ENCODE peak calls at places on chromosomes 7 and 10, in seven cellular contexts. A is tibial artery, W is PC-9, F is cardiac muscle cell, O is AG09309, V is MCF 10A, Y is Calu3. U is an unnamed sample.

GRCh38 chr7:85010306-85010705 is 176.6 kb downstream of the SEMA3D start:
- DNase-seq in A (no peak), Y (no peak), V (no peak), F (no peak), W (no peak), O (no peak), U (no peak)

GRCh38 chr10:37710831-37711616 is 146.4 kb downstream of the ZNF248 start:
- DNase-seq in A (no peak), F (no peak), O (no peak), Y (no peak), V (no peak), W (no peak), U (no peak)

GRCh38 chr10:33917069-33917468 is 582.6 kb upstream of the NRP1 start:
- DNase-seq in A (no peak), V (no peak), O (no peak), W (no peak), Y (no peak), F (no peak), U (no peak)

GRCh38 chr10:11245510-11245909 is 227.8 kb downstream of the CELF2 start:
- DNase-seq in Y (no peak), V (peak), F (no peak), O (no peak), A (no peak), W (no peak), U (peak)

GRCh38 chr7:37683263-37684120 is at the start of gene GPR141:
- DNase-seq in W (no peak), A (no peak), Y (no peak), F (no peak), V (peak), O (no peak), U (no peak)

GRCh38 chr7:97022451-97023306 is 2.0 kb downstream of the DLX5 start:
- DNase-seq in F (no peak), O (no peak), W (no peak), A (no peak), Y (no peak), V (no peak), U (no peak)

GRCh38 chr10:72460271-72460670 is 105.6 kb upstream of the DNAJB12 start:
- DNase-seq in W (no peak), Y (no peak), F (no peak), V (no peak), A (no peak), O (no peak), U (no peak)

GRCh38 chr10:78621183-78621789 is 447.5 kb upstream of the ZMIZ1 start:
- DNase-seq in V (no peak), A (no peak), W (no peak), F (peak), Y (peak), O (no peak), U (no peak)

GRCh38 chr7:85595639-85596268 is 408.9 kb upstream of the SEMA3D start:
- DNase-seq in F (peak), W (no peak), Y (no peak), A (no peak), V (no peak), O (peak), U (no peak)

GRCh38 chr10:14050598-14050997 is 280.1 kb downstream of the FRMD4A start:
- DNase-seq in O (no peak), F (no peak), A (no peak), W (no peak), Y (peak), V (no peak), U (no peak)

GRCh38 chr10:60444494-60445064 is 54.9 kb upstream of the ANK3 start:
- DNase-seq in Y (no peak), O (no peak), F (peak), W (no peak), V (peak), A (no peak), U (no peak)

GRCh38 chr10:47379445-47379785 is 4.7 kb downstream of the ZNF488 start:
- DNase-seq in A (no peak), V (no peak), O (no peak), W (no peak), Y (no peak), F (no peak), U (no peak)

GRCh38 chr7:126569402-126569801 is 683.3 kb downstream of the GRM8 start:
- DNase-seq in Y (no peak), V (no peak), O (no peak), F (no peak), A (no peak), W (no peak), U (no peak)

GRCh38 chr10:80265740-80266512 is 23.5 kb downstream of the MAT1A start:
- DNase-seq in V (no peak), F (no peak), W (no peak), Y (no peak), A (no peak), O (no peak), U (no peak)

GRCh38 chr10:97798958-97799565 is 27.3 kb upstream of the SFRP5 start:
- DNase-seq in O (no peak), V (no peak), A (no peak), Y (no peak), W (no peak), F (no peak), U (no peak)

GRCh38 chr7:23811540-23811939 is 101.5 kb downstream of the STK31 start:
- DNase-seq in F (no peak), O (no peak), Y (no peak), A (no peak), W (no peak), V (no peak), U (no peak)

GRCh38 chr7:148060724-148061123 is 529.8 kb upstream of the C7orf33 start:
- DNase-seq in A (no peak), F (no peak), W (no peak), Y (no peak), O (no peak), V (no peak), U (no peak)

GRCh38 chr7:86643478-86644281 is at the start of gene GRM3:
- DNase-seq in Y (no peak), A (no peak), W (peak), O (no peak), F (peak), V (no peak), U (no peak)

GRCh38 chr7:82234457-82235049 is 209.0 kb downstream of the CACNA2D1 start:
- DNase-seq in V (peak), O (peak), A (no peak), F (peak), W (no peak), Y (peak), U (no peak)

GRCh38 chr10:71242621-71243009 is 30.2 kb downstream of the UNC5B start:
- DNase-seq in Y (no peak), A (no peak), W (no peak), V (no peak), F (no peak), O (no peak), U (no peak)
- TF ChIP-seq CTCF in Y (peak), A (no peak), W (no peak), V (no peak), F (no peak), O (no peak), U (no peak)

GRCh38 chr7:155645652-155646051 is 1.2 kb downstream of the RBM33 start:
- DNase-seq in F (no peak), Y (no peak), O (no peak), V (no peak), W (no peak), A (no peak), U (no peak)
- TF ChIP-seq CTCF in F (no peak), Y (no peak), O (no peak), V (no peak), W (no peak), A (no peak), U (no peak)

GRCh38 chr7:47453093-47454056 is 128.5 kb downstream of the TNS3 start:
- DNase-seq in V (peak), O (peak), W (peak), A (peak), F (peak), Y (no peak), U (no peak)
- TF ChIP-seq CTCF in V (no peak), O (no peak), W (no peak), A (no peak), F (no peak), Y (no peak), U (no peak)

GRCh38 chr7:94655884-94656657 is at the start of gene SGCE:
- DNase-seq in Y (peak), F (peak), O (peak), A (peak), V (peak), W (peak), U (peak)
- TF ChIP-seq CTCF in Y (peak), F (peak), O (peak), A (peak), V (peak), W (peak), U (peak)

GRCh38 chr7:15515201-15515777 is 46.5 kb downstream of the AGMO start:
- DNase-seq in V (no peak), W (no peak), A (no peak), Y (no peak), F (peak), O (no peak), U (no peak)
- TF ChIP-seq CTCF in V (no peak), W (no peak), A (no peak), Y (no peak), F (no peak), O (no peak), U (no peak)

DNA sequence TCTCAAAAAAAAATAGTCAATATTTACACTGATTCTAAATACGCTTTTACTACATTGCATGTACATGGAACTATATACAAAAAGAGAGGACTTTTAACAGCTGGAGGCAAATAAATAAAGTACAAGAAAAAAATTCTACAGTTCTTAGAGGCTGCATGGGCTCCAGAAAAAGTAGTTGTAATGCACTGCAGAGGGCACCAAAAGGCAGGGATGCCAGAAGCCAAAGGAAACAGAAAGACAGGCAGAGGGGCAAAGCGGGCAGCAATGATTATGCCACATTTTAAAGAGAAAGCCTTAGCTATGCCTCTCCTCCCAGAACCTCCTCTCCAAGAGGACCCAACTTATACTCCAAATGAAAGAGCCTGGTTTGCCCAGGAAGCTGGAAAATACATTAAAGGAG is 11.6 kb upstream of the ADCK2 start:
- DNase-seq in F (no peak), W (no peak), A (peak), V (no peak), Y (no peak), O (no peak), U (no peak)
- TF ChIP-seq CTCF in F (peak), W (no peak), A (no peak), V (no peak), Y (no peak), O (peak), U (no peak)

DNA sequence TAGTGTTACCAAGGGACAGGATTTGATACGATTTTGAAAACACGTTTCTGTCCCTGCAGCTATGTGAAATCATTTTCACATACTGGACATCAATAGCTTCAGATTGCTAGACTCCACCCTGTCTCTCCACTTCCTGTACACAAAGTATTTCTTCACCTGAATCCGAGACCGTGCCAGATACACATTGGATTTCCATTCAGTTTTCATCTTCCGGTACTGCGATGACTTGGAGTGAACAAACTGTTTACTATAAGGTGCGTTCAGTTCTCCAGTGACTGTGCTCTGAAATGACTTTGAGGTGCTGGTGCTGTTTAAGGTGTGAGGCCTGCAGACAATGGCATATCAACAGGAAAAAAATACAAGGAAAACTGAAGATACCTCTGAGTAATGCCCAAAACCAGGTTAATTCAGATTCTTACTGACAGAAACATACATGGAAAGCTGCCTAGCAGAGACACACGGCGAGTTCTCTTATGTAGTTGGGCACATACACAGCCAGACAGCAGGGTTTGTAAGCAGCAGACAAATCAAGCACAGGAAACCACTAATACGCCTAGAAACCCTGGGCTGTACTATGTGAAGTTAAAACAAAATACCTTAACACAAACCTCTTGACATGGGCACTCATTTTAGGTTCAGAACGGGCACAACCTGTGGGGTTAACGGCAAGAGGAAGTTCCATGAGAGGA is 119.2 kb downstream of the GALNT11 start:
- DNase-seq in O (no peak), A (no peak), F (no peak), W (no peak), Y (no peak), V (no peak), U (peak)
- TF ChIP-seq CTCF in O (no peak), A (no peak), F (no peak), W (no peak), Y (no peak), V (no peak), U (no peak)

GRCh38 chr7:142024547-142024946 is 28.9 kb downstream of the MGAM start:
- DNase-seq in F (no peak), W (no peak), Y (no peak), O (no peak), A (no peak), V (peak), U (no peak)
- TF ChIP-seq CTCF in F (no peak), W (no peak), Y (no peak), O (no peak), A (no peak), V (no peak), U (no peak)

GRCh38 chr7:46554688-46555422 is 633.8 kb upstream of the IGFBP3 start:
- DNase-seq in V (peak), Y (peak), F (no peak), A (no peak), W (no peak), O (no peak), U (no peak)
- TF ChIP-seq CTCF in V (no peak), Y (no peak), F (no peak), A (no peak), W (no peak), O (no peak), U (no peak)

DNA sequence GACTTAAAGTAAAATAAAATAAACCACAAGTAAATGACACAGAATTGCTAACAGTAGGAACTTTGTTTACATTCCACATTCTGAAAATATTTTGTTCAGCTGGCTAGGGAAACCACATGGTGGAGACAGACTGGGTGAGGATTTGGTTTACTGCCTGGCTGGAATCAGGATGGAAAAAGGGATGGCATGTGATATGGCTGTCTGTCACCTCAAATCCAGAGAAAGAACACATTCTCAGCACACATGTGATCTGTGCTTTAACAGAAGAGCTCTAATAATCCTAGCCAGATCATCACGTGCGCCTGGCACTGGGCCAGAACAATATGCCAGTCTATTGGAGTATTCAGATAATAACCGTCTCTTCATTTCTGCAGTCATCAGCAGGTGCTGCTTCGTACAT is 90.9 kb upstream of the PIP4K2A start:
- DNase-seq in A (no peak), Y (no peak), V (no peak), W (no peak), O (no peak), F (peak), U (no peak)
- TF ChIP-seq CTCF in A (no peak), Y (no peak), V (no peak), W (no peak), O (peak), F (peak), U (no peak)

U was measured in activated CD8-positive, alpha-beta T cell treated with anti-CD3 and anti-CD28 coated beads for 36 hours.